ENCODE peak calls at places on chromosome 13, in six cellular contexts. W is pancreas; S is GM13976; U is epithelial cell of esophagus; O is esophagus squamous epithelium; J is stimulated activated naive CD8-positive, alpha-beta T cell treated with anti-CD3 and anti-CD28 coated beads, Interleukin-15, Interleukin-2, amounts not matched to agents 100 U/mL and 50 U/mL, for 24 hours. M is an unnamed sample.

GRCh38 chr13:100987993-100988392 is 313.4 kb upstream of the TMTC4 start:
- DNase-seq in W (no peak), S (no peak), U (peak; percentile 21), O (no peak), J (no peak), M (no peak)

GRCh38 chr13:66506979-66507378 is 723.2 kb downstream of the PCDH9 start:
- DNase-seq in W (no peak), S (no peak), U (peak; percentile 2), O (no peak), J (no peak), M (no peak)

GRCh38 chr13:44541601-44542000 is 34.5 kb downstream of the TSC22D1 start:
- DNase-seq in W (no peak), S (no peak), U (no peak), O (no peak), J (no peak), M (no peak)

GRCh38 chr13:93398167-93398566 is 171.6 kb downstream of the GPC6 start:
- DNase-seq in W (no peak), S (no peak), U (no peak), O (no peak), J (no peak), M (no peak)

GRCh38 chr13:110575322-110576069 is 14.0 kb upstream of the RAB20 start:
- DNase-seq in W (no peak), S (peak; percentile 80), U (no peak), O (no peak), J (peak; percentile 26), M (peak; percentile 85)

GRCh38 chr13:51999525-51999924 is 11.7 kb downstream of the ATP7B start:
- DNase-seq in W (peak; percentile 67), S (no peak), U (peak; percentile 39), O (no peak), J (no peak), M (no peak)

GRCh38 chr13:21326155-21327030 is 132.7 kb downstream of the ZDHHC20 start:
- DNase-seq in W (no peak), S (no peak), U (peak; percentile 65), O (no peak), J (no peak), M (no peak)

GRCh38 chr13:84126671-84127171 is 244.4 kb upstream of the SLITRK1 start:
- DNase-seq in W (no peak), S (no peak), U (peak; percentile 46), O (no peak), J (peak; percentile 7), M (peak; percentile 48)

GRCh38 chr13:49419292-49419691 is 24.6 kb downstream of the CAB39L start:
- DNase-seq in W (no peak), S (no peak), U (no peak), O (no peak), J (no peak), M (no peak)

GRCh38 chr13:48818495-48818961 is 157.2 kb upstream of the FNDC3A start:
- DNase-seq in W (no peak), S (no peak), U (peak; percentile 83), O (no peak), J (no peak), M (no peak)

M was measured in GDM1.